ENCODE peak calls at places on chromosomes 12 and 14, in nine cellular contexts. U is NCI-H1694; F is NCI-H2081 treated with DMSO at 0.1 percent for 48 hours; G is NCI-H1105; D is NCI-H446 treated with DMSO at 0.1 percent for 48 hours; S is AG08396; Y is neural crest cell; V is activated CD4-positive, alpha-beta T cell treated with anti-CD3 and anti-CD28 coated beads, Interleukin-2, amount 50 U/mL, for 4 hours; H is posterior cingulate gyrus. A is an unnamed sample.

GRCh38 chr14:65257405-65257804 is 155.1 kb upstream of the MAX start:
- DNase-seq in F (no peak), H (no peak), S (no peak), U (no peak), G (no peak), D (no peak), Y (no peak), V (no peak), A (no peak)

GRCh38 chr12:104473374-104473983 is 16.7 kb downstream of the CHST11 start:
- DNase-seq in F (no peak), U (no peak), H (no peak), S (no peak), V (no peak), Y (no peak), G (no peak), D (no peak), A (no peak)

GRCh38 chr12:66290716-66291200 is 11.5 kb upstream of the HELB start:
- DNase-seq in V (no peak), Y (no peak), D (no peak), S (no peak), U (no peak), G (no peak), H (no peak), F (no peak), A (no peak)

GRCh38 chr12:129483494-129483893 is 420.3 kb downstream of the TMEM132D start:
- DNase-seq in F (no peak), S (no peak), G (no peak), H (peak), U (no peak), V (no peak), D (no peak), Y (no peak), A (no peak)

GRCh38 chr14:66624319-66624937 is 116.5 kb downstream of the GPHN start:
- DNase-seq in U (peak), H (peak), G (peak), V (peak), S (peak), D (peak), Y (peak), F (peak), A (peak)

GRCh38 chr14:22099942-22100763 is 426.5 kb upstream of the OR4E1 start:
- DNase-seq in D (peak), G (peak), S (peak), Y (peak), U (peak), V (peak), F (no peak), H (peak), A (peak)

GRCh38 chr12:125311050-125311449 is 245.8 kb downstream of the AACS start:
- DNase-seq in H (peak), S (no peak), V (no peak), G (no peak), Y (no peak), U (no peak), F (no peak), D (no peak), A (no peak)

GRCh38 chr12:75446857-75447256 is 33.7 kb upstream of the GLIPR1 start:
- DNase-seq in V (no peak), U (no peak), D (no peak), G (no peak), F (no peak), S (peak), Y (no peak), H (no peak), A (no peak)

GRCh38 chr14:54374117-54374884 is 22.5 kb upstream of the CDKN3 start:
- DNase-seq in G (no peak), Y (no peak), F (no peak), S (no peak), V (no peak), D (no peak), U (no peak), H (no peak), A (no peak)

GRCh38 chr12:22054155-22054554 is 8.1 kb downstream of the CMAS start:
- DNase-seq in F (no peak), G (no peak), Y (no peak), U (no peak), D (no peak), S (no peak), V (no peak), H (no peak), A (no peak)

GRCh38 chr14:37195327-37195726 is 2.4 kb upstream of the MIPOL1 start:
- DNase-seq in H (no peak), U (no peak), F (no peak), V (no peak), Y (no peak), S (peak), D (no peak), G (no peak), A (no peak)

GRCh38 chr12:64826234-64826633 is 1.8 kb downstream of the TBC1D30 start:
- DNase-seq in D (peak), H (peak), U (peak), S (peak), G (peak), Y (peak), V (peak), F (peak), A (peak)

GRCh38 chr12:8911606-8912268 is 2.6 kb upstream of the PHC1 start:
- DNase-seq in S (peak), F (no peak), D (no peak), Y (no peak), U (no peak), G (no peak), H (no peak), V (no peak), A (no peak)

GRCh38 chr12:22321620-22322019 is 12.9 kb downstream of the ST8SIA1 start:
- DNase-seq in D (no peak), H (no peak), Y (no peak), U (no peak), F (no peak), V (peak), G (no peak), S (no peak), A (no peak)

GRCh38 chr14:75835156-75836141 is 146.3 kb downstream of the TGFB3 start:
- DNase-seq in Y (no peak), D (no peak), S (no peak), V (no peak), H (no peak), U (no peak), F (no peak), G (no peak), A (no peak)

GRCh38 chr12:7129647-7130536 is at the start of gene CLSTN3:
- DNase-seq in G (peak), V (peak), H (peak), Y (peak), F (peak), D (peak), S (peak), U (peak), A (peak)

GRCh38 chr12:108173892-108174291 is 44.8 kb downstream of the WSCD2 start:
- DNase-seq in F (no peak), Y (no peak), U (no peak), H (no peak), S (no peak), D (no peak), G (no peak), V (no peak), A (no peak)

GRCh38 chr12:87828384-87828973 is 200.7 kb downstream of the C12orf50 start:
- DNase-seq in V (no peak), U (no peak), F (peak), Y (no peak), H (no peak), D (no peak), S (no peak), G (no peak), A (no peak)

GRCh38 chr14:50941151-50941550 is 3.1 kb downstream of the PYGL start:
- DNase-seq in S (peak), G (no peak), F (no peak), Y (no peak), D (no peak), H (no peak), V (no peak), U (no peak), A (no peak)

GRCh38 chr14:68089146-68089715 is 269.7 kb downstream of the RAD51B start:
- DNase-seq in F (peak), D (peak), S (no peak), H (no peak), Y (no peak), G (peak), U (peak), V (no peak), A (no peak)

GRCh38 chr14:89603938-89604480 is 187.0 kb upstream of the FOXN3 start:
- DNase-seq in V (no peak), G (no peak), U (no peak), F (no peak), H (no peak), S (no peak), D (no peak), Y (no peak), A (no peak)

GRCh38 chr14:55756078-55756477 is 176.1 kb downstream of the KTN1 start:
- DNase-seq in Y (no peak), G (no peak), U (no peak), H (no peak), F (no peak), S (no peak), V (no peak), D (no peak), A (no peak)

GRCh38 chr12:103680591-103681065 is 93.6 kb downstream of the STAB2 start:
- DNase-seq in V (no peak), U (peak), H (peak), G (peak), Y (no peak), S (no peak), D (peak), F (no peak), A (no peak)

GRCh38 chr14:51950007-51950406 is 39.3 kb upstream of the RTRAF start:
- DNase-seq in U (no peak), S (no peak), G (no peak), Y (no peak), F (no peak), H (no peak), D (no peak), V (no peak), A (no peak)

GRCh38 chr12:57898308-57898970 is 42.9 kb upstream of the ATP23 start:
- DNase-seq in G (no peak), U (peak), Y (no peak), V (no peak), D (no peak), S (no peak), H (no peak), F (no peak), A (no peak)

GRCh38 chr14:54893151-54893760 is 9.4 kb downstream of the GCH1 start:
- DNase-seq in G (peak), V (peak), S (peak), Y (no peak), D (no peak), U (peak), H (no peak), F (peak), A (no peak)

GRCh38 chr12:124515981-124516380 is 51.4 kb downstream of the NCOR2 start:
- DNase-seq in D (no peak), U (no peak), H (no peak), Y (no peak), V (no peak), S (no peak), F (no peak), G (no peak), A (no peak)

GRCh38 chr12:114501474-114501807 is 95.5 kb upstream of the TBX5 start:
- DNase-seq in F (no peak), U (no peak), S (no peak), D (no peak), V (no peak), Y (no peak), H (no peak), G (no peak), A (no peak)

GRCh38 chr12:6684609-6685008 is 4.6 kb downstream of the ZNF384 start:
- DNase-seq in D (peak), Y (peak), F (peak), S (no peak), U (peak), H (no peak), G (peak), V (peak), A (no peak)

GRCh38 chr14:67469954-67470353 is 18.6 kb downstream of the TMEM229B start:
- DNase-seq in S (no peak), D (no peak), V (no peak), G (no peak), U (no peak), H (no peak), Y (no peak), F (no peak), A (no peak)

GRCh38 chr14:68787235-68787727 is 5.6 kb downstream of the ZFP36L1 start:
- DNase-seq in D (no peak), U (no peak), S (no peak), F (no peak), G (no peak), V (no peak), Y (no peak), H (no peak), A (no peak)

GRCh38 chr12:109542014-109542413 is 31.3 kb downstream of the MMAB start:
- DNase-seq in D (no peak), Y (no peak), G (no peak), F (no peak), H (no peak), S (no peak), V (no peak), U (no peak), A (no peak)

GRCh38 chr12:81992461-81992860 is 233.3 kb upstream of the PPFIA2 start:
- DNase-seq in H (peak), S (no peak), V (no peak), U (no peak), F (no peak), G (no peak), Y (no peak), D (no peak), A (peak)

GRCh38 chr12:12721251-12721689 is 4.1 kb downstream of the CDKN1B start:
- DNase-seq in S (no peak), G (no peak), H (no peak), D (no peak), Y (no peak), U (no peak), V (no peak), F (no peak), A (no peak)

GRCh38 chr14:59529189-59529588 is 44.9 kb downstream of the JKAMP start:
- DNase-seq in G (no peak), D (peak), Y (no peak), S (no peak), F (no peak), V (no peak), H (no peak), U (peak), A (no peak)

GRCh38 chr12:32211066-32211768 is 104.6 kb downstream of the BICD1 start:
- DNase-seq in U (peak), S (no peak), V (no peak), F (no peak), G (no peak), H (no peak), Y (no peak), D (peak), A (no peak)

GRCh38 chr12:104958009-104958945 is at the start of gene SLC41A2:
- DNase-seq in D (peak), V (peak), H (peak), F (peak), U (peak), Y (peak), G (peak), S (peak), A (peak)

GRCh38 chr14:67636361-67636919 is 16.7 kb downstream of the ARG2 start:
- DNase-seq in F (no peak), V (no peak), U (no peak), D (no peak), G (no peak), H (no peak), S (no peak), Y (no peak), A (no peak)

GRCh38 chr12:95884998-95885397 is 26.2 kb downstream of the SNRPF start:
- DNase-seq in S (no peak), V (no peak), F (no peak), H (no peak), Y (no peak), U (no peak), D (no peak), G (no peak), A (no peak)